ENCODE peak calls at places on chromosomes 13 and 19, in seven cellular contexts. One of them, this sample, is unnamed.

GRCh38 chr13:95276119-95276505 is 25.1 kb downstream of the ABCC4 start:
- DNase-seq in CD8-positive, alpha-beta memory T cell: no peak
- DNase-seq in vagina: no peak
- DNase-seq in astrocyte: no peak
- DNase-seq in adrenal gland: no peak
- DNase-seq in ascending aorta: no peak
- DNase-seq in psoas muscle: no peak
- DNase-seq in this sample: no peak

GRCh38 chr13:79483302-79483701 is 2.3 kb downstream of the NDFIP2 start:
- DNase-seq in CD8-positive, alpha-beta memory T cell: no peak
- DNase-seq in vagina: no peak
- DNase-seq in astrocyte: peak
- DNase-seq in adrenal gland: no peak
- DNase-seq in ascending aorta: no peak
- DNase-seq in psoas muscle: no peak
- DNase-seq in this sample: no peak

GRCh38 chr13:40452741-40453665 is 213.4 kb downstream of the FOXO1 start:
- DNase-seq in CD8-positive, alpha-beta memory T cell: no peak
- DNase-seq in vagina: no peak
- DNase-seq in astrocyte: peak
- DNase-seq in adrenal gland: no peak
- DNase-seq in ascending aorta: no peak
- DNase-seq in psoas muscle: no peak
- DNase-seq in this sample: no peak

GRCh38 chr19:13018037-13018914 is 23.0 kb downstream of the NFIX start:
- DNase-seq in CD8-positive, alpha-beta memory T cell: no peak
- DNase-seq in vagina: no peak
- DNase-seq in astrocyte: peak
- DNase-seq in adrenal gland: peak
- DNase-seq in ascending aorta: no peak
- DNase-seq in psoas muscle: peak
- DNase-seq in this sample: no peak

GRCh38 chr19:23263870-23264590 is 13.8 kb upstream of the ZNF724 start:
- DNase-seq in CD8-positive, alpha-beta memory T cell: no peak
- DNase-seq in vagina: no peak
- DNase-seq in astrocyte: no peak
- DNase-seq in adrenal gland: peak
- DNase-seq in ascending aorta: no peak
- DNase-seq in psoas muscle: no peak
- DNase-seq in this sample: no peak

GRCh38 chr19:39347332-39348227 is 5.4 kb downstream of the SAMD4B start:
- DNase-seq in CD8-positive, alpha-beta memory T cell: no peak
- DNase-seq in vagina: no peak
- DNase-seq in astrocyte: peak
- DNase-seq in adrenal gland: no peak
- DNase-seq in ascending aorta: no peak
- DNase-seq in psoas muscle: no peak
- DNase-seq in this sample: no peak

GRCh38 chr19:10113964-10114650 is 2.6 kb downstream of the P2RY11 start:
- DNase-seq in CD8-positive, alpha-beta memory T cell: no peak
- DNase-seq in vagina: peak
- DNase-seq in astrocyte: no peak
- DNase-seq in adrenal gland: no peak
- DNase-seq in ascending aorta: no peak
- DNase-seq in psoas muscle: no peak
- DNase-seq in this sample: no peak

GRCh38 chr19:40229484-40229883 is 3.0 kb upstream of the CCNP start:
- DNase-seq in CD8-positive, alpha-beta memory T cell: no peak
- DNase-seq in vagina: no peak
- DNase-seq in astrocyte: peak
- DNase-seq in adrenal gland: no peak
- DNase-seq in ascending aorta: no peak
- DNase-seq in psoas muscle: no peak
- DNase-seq in this sample: no peak

GRCh38 chr19:13537454-13537853 is 31.2 kb upstream of the CACNA1A start:
- DNase-seq in CD8-positive, alpha-beta memory T cell: no peak
- DNase-seq in vagina: no peak
- DNase-seq in astrocyte: no peak
- DNase-seq in adrenal gland: no peak
- DNase-seq in ascending aorta: no peak
- DNase-seq in psoas muscle: no peak
- DNase-seq in this sample: no peak

GRCh38 chr13:111859361-111860105 is 207.4 kb upstream of the SOX1 start:
- DNase-seq in CD8-positive, alpha-beta memory T cell: no peak
- DNase-seq in vagina: no peak
- DNase-seq in astrocyte: no peak
- DNase-seq in adrenal gland: no peak
- DNase-seq in ascending aorta: no peak
- DNase-seq in psoas muscle: no peak
- DNase-seq in this sample: no peak

DNA sequence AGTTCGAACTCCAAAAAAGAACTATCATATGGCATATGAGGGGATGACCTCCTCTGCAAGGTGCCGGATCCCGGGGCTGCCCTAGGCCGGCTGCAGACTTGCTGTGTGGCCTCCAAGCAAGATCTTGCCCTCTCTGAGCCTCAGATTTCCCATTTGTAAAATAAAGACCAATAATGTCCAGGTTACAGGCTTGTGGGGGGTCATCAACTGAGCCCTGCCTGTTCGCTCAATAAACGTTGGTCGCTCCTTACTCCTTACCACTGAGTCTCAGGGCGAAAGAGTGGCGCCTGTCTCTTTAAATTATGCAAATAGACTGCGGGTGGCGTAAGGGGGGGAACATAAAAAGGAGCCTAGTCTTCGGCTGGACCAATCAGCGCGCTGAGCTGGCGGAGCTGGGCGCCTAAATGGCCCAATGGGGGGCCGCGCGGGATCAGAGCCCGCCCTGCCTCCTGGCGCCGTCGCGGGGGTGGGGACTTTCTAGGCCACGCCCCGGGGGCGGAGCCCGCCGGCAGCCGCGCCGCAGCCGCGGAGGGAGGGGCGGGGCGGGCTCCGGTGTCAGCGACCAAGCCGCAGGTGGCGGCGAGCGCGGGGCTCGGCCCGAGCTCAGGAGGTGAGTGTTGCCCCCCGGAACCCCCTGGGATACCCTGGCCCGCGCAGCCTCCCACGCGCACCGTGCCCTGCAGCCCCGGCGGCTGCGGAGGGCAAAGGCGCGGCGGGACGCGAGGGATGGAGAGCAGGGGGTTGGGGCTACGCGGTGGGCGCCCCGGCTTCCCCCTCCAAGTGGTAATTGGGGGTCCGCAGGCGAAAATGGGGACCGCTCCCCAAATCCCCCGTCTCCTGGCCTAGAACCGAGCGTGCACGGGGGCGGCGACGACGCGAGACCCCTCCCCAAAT is 3.8 kb upstream of the FCHO1 start:
- DNase-seq in CD8-positive, alpha-beta memory T cell: peak
- DNase-seq in vagina: no peak
- DNase-seq in astrocyte: peak
- DNase-seq in adrenal gland: peak
- DNase-seq in ascending aorta: peak
- DNase-seq in psoas muscle: peak
- DNase-seq in this sample: peak
- H3K4me3 ChIP-seq in CD8-positive, alpha-beta memory T cell: peak
- H3K4me3 ChIP-seq in vagina: peak
- H3K4me3 ChIP-seq in astrocyte: peak
- H3K4me3 ChIP-seq in adrenal gland: no peak
- H3K4me3 ChIP-seq in ascending aorta: peak
- H3K4me3 ChIP-seq in psoas muscle: peak
- H3K4me3 ChIP-seq in this sample: peak

DNA sequence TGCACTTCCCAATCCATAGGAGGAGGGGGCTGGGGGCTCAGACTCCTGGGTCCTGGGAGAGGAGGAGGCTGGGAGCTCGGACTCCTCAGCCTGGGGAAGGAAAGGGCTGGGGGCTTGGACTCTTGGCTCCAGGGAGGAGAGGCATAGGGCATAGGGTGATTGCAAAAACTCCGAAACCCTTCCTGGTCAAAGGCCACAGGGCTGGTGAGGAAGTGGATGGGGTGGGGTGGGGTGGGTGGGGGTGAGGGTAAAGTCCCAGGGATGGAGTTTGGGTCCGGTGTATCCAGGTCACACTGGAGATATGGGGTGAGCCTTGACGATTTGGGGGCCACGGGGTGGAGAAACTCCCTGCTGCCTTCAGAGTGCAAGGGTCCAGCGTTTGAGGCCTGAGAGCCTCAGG is 2.8 kb downstream of the MYH14 start:
- DNase-seq in CD8-positive, alpha-beta memory T cell: no peak
- DNase-seq in vagina: no peak
- DNase-seq in astrocyte: no peak
- DNase-seq in adrenal gland: no peak
- DNase-seq in ascending aorta: no peak
- DNase-seq in psoas muscle: no peak
- DNase-seq in this sample: peak
- H3K27ac ChIP-seq in CD8-positive, alpha-beta memory T cell: no peak
- H3K27ac ChIP-seq in vagina: no peak
- H3K27ac ChIP-seq in astrocyte: no peak
- H3K27ac ChIP-seq in adrenal gland: no peak
- H3K27ac ChIP-seq in ascending aorta: no peak
- H3K27ac ChIP-seq in psoas muscle: peak
- H3K27ac ChIP-seq in this sample: peak

DNA sequence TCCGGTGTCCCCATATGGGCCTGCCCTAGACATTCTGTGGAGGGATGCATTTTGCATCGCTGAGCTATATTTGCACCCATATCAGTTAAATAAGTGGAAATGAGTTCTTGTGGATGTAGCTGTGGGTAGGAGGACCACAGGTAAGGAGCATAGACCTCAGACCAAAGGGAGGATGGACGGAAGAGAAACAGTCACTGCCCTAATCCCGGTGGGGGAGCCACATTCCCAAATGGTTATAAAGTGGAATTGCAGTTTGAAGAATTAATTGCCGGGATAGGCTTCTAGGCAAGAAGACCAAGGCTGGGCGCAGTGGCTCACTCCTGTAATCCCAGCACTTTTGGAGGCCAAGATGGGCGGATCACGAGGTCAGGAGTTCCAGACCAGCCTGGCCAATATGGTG is 1.8 kb downstream of the SDHAF1 start:
- DNase-seq in CD8-positive, alpha-beta memory T cell: no peak
- DNase-seq in vagina: no peak
- DNase-seq in astrocyte: no peak
- DNase-seq in adrenal gland: no peak
- DNase-seq in ascending aorta: no peak
- DNase-seq in psoas muscle: no peak
- DNase-seq in this sample: no peak
- H3K4me3 ChIP-seq in CD8-positive, alpha-beta memory T cell: no peak
- H3K4me3 ChIP-seq in vagina: no peak
- H3K4me3 ChIP-seq in astrocyte: no peak
- H3K4me3 ChIP-seq in adrenal gland: no peak
- H3K4me3 ChIP-seq in ascending aorta: no peak
- H3K4me3 ChIP-seq in psoas muscle: peak
- H3K4me3 ChIP-seq in this sample: peak

DNA sequence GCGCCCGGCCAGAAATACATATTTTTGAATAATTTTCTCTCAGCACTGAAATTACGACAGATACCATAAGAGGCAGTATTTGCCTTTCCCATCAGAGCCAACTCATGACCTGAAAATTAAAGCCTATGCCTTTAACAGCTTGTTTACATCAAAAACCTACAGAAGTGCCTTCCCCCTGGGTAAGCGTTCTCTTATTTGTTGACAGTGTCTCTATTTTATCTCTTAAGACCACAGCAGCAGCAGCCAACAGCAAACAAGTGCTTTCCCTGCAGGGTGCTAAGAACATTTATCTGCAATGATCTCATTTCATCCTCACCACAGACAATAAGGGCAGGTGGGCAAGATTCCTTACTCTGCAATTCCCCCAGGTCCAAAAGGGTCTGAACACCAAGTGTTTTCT is 6.0 kb downstream of the AKAP8L start:
- DNase-seq in CD8-positive, alpha-beta memory T cell: no peak
- DNase-seq in vagina: no peak
- DNase-seq in astrocyte: no peak
- DNase-seq in adrenal gland: no peak
- DNase-seq in ascending aorta: no peak
- DNase-seq in psoas muscle: no peak
- DNase-seq in this sample: no peak
- H3K27ac ChIP-seq in CD8-positive, alpha-beta memory T cell: no peak
- H3K27ac ChIP-seq in vagina: no peak
- H3K27ac ChIP-seq in astrocyte: no peak
- H3K27ac ChIP-seq in adrenal gland: peak
- H3K27ac ChIP-seq in ascending aorta: no peak
- H3K27ac ChIP-seq in psoas muscle: peak
- H3K27ac ChIP-seq in this sample: no peak

DNA sequence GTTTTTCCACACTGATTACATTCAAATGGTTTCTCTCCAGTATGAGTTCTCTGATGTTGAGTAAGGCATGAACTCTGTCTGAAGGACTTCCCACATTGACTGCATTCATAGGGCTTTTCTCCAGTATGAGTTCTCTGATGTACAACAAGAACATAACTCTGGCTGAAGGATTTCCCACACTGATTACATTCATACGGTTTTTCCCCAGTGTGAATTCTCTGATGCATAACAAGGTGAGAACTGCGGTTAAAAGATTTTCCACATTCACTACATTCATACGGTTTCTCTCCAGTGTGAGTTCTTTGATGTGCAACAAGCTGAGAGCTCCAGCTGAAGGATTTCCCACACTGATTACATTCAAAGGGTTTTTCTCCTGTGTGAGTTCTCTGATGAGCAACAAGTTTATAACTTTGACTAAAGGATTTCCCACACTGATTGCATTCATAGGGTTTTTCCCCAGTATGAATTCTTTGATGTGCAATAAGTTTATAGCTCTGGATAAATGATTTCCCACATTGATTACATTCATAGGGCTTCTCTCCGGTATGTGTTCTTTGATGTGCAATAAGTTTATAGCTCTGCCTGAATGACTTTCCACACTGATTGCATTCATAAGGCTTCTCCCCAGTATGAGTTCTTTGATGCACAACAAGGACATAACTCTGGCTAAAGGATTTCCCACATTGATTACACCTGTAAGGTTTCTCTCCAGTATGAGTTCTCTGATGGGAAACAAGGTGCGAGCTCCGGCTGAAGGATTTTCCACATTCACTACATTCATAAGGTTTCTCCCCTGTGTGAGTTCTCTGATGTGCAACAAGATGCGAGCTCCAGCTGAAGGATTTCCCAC is 23.5 kb downstream of the ZNF180 start:
- DNase-seq in CD8-positive, alpha-beta memory T cell: peak
- DNase-seq in vagina: no peak
- DNase-seq in astrocyte: peak
- DNase-seq in adrenal gland: no peak
- DNase-seq in ascending aorta: no peak
- DNase-seq in psoas muscle: no peak
- DNase-seq in this sample: no peak
- H3K4me3 ChIP-seq in CD8-positive, alpha-beta memory T cell: peak
- H3K4me3 ChIP-seq in vagina: no peak
- H3K4me3 ChIP-seq in astrocyte: no peak
- H3K4me3 ChIP-seq in adrenal gland: no peak
- H3K4me3 ChIP-seq in ascending aorta: peak
- H3K4me3 ChIP-seq in psoas muscle: no peak
- H3K4me3 ChIP-seq in this sample: no peak

GRCh38 chr19:11190501-11190900 is 6.8 kb downstream of the KANK2 start:
- DNase-seq in CD8-positive, alpha-beta memory T cell: no peak
- DNase-seq in vagina: no peak
- DNase-seq in astrocyte: no peak
- DNase-seq in adrenal gland: no peak
- DNase-seq in ascending aorta: no peak
- DNase-seq in psoas muscle: no peak
- DNase-seq in this sample: no peak
- H3K27ac ChIP-seq in CD8-positive, alpha-beta memory T cell: no peak
- H3K27ac ChIP-seq in vagina: peak
- H3K27ac ChIP-seq in astrocyte: no peak
- H3K27ac ChIP-seq in adrenal gland: peak
- H3K27ac ChIP-seq in ascending aorta: peak
- H3K27ac ChIP-seq in psoas muscle: peak
- H3K27ac ChIP-seq in this sample: no peak

This sample was measured in small intestine.